ENCODE peak calls at places on chromosome 18, in four cellular contexts. M is neuronal stem cell, E is cardiac muscle cell, F is Karpas-422. B is an unnamed sample.

GRCh38 chr18:49861659-49862058 is 48.3 kb upstream of the ACAA2 start:
- DNase-seq in F (peak; percentile 56), M (no peak), E (no peak), B (no peak)

GRCh38 chr18:25686960-25687520 is 335.1 kb upstream of the ZNF521 start:
- DNase-seq in F (no peak), E (no peak), M (no peak), B (no peak)

GRCh38 chr18:25349131-25349925 is 2.6 kb downstream of the ZNF521 start:
- DNase-seq in E (peak; percentile 54), M (peak; percentile 63), F (no peak), B (peak; percentile 72)

GRCh38 chr18:21134895-21135294 is 23.3 kb upstream of the ROCK1 start:
- DNase-seq in F (peak; percentile 72), M (no peak), E (no peak), B (no peak)

GRCh38 chr18:58413667-58414628 is 214.9 kb downstream of the ALPK2 start:
- DNase-seq in E (no peak), M (no peak), F (no peak), B (no peak)

GRCh38 chr18:3612315-3612714 is 162.3 kb downstream of the TGIF1 start:
- DNase-seq in E (no peak), M (no peak), F (no peak), B (no peak)

GRCh38 chr18:58150772-58151171 is 106.7 kb downstream of the NEDD4L start:
- DNase-seq in E (no peak), M (no peak), F (no peak), B (no peak)

GRCh38 chr18:11674119-11674518 is 14.9 kb upstream of the GNAL start:
- DNase-seq in M (no peak), F (no peak), E (no peak), B (no peak)

GRCh38 chr18:24818451-24818850 is 358.0 kb downstream of the HRH4 start:
- DNase-seq in E (no peak), F (no peak), M (no peak), B (no peak)

GRCh38 chr18:2826581-2826980 is 20.2 kb upstream of the EMILIN2 start:
- DNase-seq in E (peak; percentile 13), M (no peak), F (no peak), B (peak; percentile 35)

GRCh38 chr18:63890226-63890949 is 2.9 kb downstream of the SERPINB2 start:
- DNase-seq in F (no peak), E (no peak), M (no peak), B (no peak)

GRCh38 chr18:9136315-9137141 is at the start of gene ANKRD12:
- DNase-seq in M (peak; percentile 97), F (peak; percentile 98), E (peak; percentile 95), B (peak; percentile 97)

GRCh38 chr18:9140381-9140780 is 3.8 kb downstream of the ANKRD12 start:
- DNase-seq in F (no peak), E (no peak), M (no peak), B (no peak)

GRCh38 chr18:9140984-9141383 is 4.4 kb downstream of the ANKRD12 start:
- DNase-seq in M (no peak), E (no peak), F (no peak), B (no peak)

GRCh38 chr18:9137168-9138066 is 836 bp downstream of the ANKRD12 start:
- DNase-seq in F (peak; percentile 86), E (peak; percentile 84), M (peak; percentile 56), B (peak; percentile 63)

DNA sequence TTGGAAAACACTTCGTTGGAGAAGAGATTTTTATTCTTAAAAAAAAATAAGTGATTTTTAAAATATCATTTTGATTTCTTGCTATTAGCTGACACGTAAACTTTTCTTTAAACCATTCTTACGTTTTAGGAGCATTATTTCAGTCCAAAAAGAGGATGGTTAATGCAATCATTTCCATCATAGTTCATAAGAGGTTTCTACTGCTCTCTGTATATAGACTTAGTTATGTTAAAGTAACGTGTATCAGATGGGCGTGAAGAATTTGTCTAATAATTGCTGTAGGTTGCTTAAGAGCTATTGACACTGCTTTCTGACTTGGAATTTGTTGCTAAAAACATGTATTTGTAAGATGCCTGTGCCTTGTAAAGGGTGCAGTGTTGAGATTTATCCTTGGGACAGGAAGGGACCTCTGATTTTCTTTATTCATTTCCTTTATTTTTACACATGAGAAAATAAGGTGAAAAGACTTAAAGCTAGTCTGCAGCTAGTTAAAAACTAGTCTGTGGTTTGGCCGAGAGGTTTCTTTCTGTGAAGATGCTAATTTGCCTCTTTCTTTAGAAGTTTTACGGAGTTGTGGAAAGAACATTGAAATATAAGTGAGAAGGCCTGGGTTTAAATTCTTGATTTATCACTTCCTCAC is 2.9 kb downstream of the ANKRD12 start:
- DNase-seq in E (no peak), F (peak; percentile 38), M (no peak), B (no peak)
- H3K4me1 ChIP-seq in E (no peaks in the 10 kb centered on the region), F (peaks cover 48% of the 10 kb centered on the region), M (peaks cover 1% of the 10 kb centered on the region), B (no peaks in the 10 kb centered on the region)

GRCh38 chr18:44733754-44734465 is 53.2 kb downstream of the SETBP1 start:
- DNase-seq in F (no peak), M (no peak), E (no peak), B (no peak)
- H3K4me1 ChIP-seq in F (peaks cover 39% of the 10 kb centered on the region), M (no peaks in the 10 kb centered on the region), E (peaks cover 30% of the 10 kb centered on the region), B (peaks cover 2% of the 10 kb centered on the region)

DNA sequence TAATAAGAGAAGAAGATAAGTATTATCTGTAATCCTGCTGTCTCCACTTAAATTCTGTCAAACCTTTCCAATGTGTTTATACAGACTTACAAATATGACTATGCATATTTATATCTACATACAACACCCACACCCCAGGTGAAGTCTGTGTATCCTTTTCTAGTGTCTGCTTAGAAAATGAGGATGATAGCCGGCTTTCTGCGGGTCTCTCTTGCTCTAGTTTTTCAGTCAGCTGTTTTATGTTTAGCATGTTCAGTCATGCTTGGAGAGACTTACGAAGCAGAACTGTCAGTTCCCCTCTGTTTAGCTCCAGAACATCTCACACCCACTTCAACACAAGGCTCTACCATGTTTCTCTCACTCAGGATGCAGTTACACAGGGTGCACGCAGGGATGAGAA is 137.3 kb upstream of the NFATC1 start:
- DNase-seq in E (no peak), M (no peak), F (peak; percentile 61), B (no peak)
- H3K4me1 ChIP-seq in E (no peaks in the 10 kb centered on the region), M (peaks cover 8% of the 10 kb centered on the region), F (peaks cover 14% of the 10 kb centered on the region), B (peaks cover 2% of the 10 kb centered on the region)

DNA sequence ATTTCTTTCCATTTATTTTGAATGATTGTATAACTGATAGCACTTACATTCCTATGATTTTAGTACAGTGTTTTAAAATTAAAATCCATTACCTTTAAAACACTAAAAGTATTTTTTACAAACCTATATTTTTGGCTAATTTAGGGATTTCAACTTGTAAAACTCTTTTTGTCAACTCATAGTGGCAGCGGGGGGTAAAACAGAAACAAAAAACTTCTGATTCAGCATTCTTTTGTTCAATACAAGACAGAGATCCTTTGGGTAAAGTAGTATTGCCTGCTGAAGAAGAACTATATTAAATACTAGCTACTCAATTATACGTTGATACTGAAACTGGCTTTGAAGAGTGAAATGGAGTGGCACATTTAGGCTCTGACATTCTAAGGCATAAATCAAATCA is 437.4 kb upstream of the CDH19 start:
- DNase-seq in F (no peak), M (peak; percentile 6), E (no peak), B (no peak)
- H3K4me1 ChIP-seq in F (no peaks in the 10 kb centered on the region), M (no peaks in the 10 kb centered on the region), E (no peaks in the 10 kb centered on the region), B (no peaks in the 10 kb centered on the region)

GRCh38 chr18:8942909-8943545 is 159.5 kb upstream of the NDUFV2 start:
- DNase-seq in M (no peak), F (no peak), E (no peak), B (no peak)
- H3K4me1 ChIP-seq in M (peaks cover 3% of the 10 kb centered on the region), F (no peaks in the 10 kb centered on the region), E (no peaks in the 10 kb centered on the region), B (no peaks in the 10 kb centered on the region)

GRCh38 chr18:75203456-75204261 is 5.3 kb downstream of the PTGR3 start:
- DNase-seq in E (no peak), M (no peak), F (no peak), B (no peak)

GRCh38 chr18:75201273-75201898 is 7.6 kb downstream of the PTGR3 start:
- DNase-seq in M (no peak), F (no peak), E (no peak), B (no peak)

GRCh38 chr18:75202976-75203375 is 6.0 kb downstream of the PTGR3 start:
- DNase-seq in M (no peak), F (no peak), E (no peak), B (no peak)

GRCh38 chr18:75200644-75201272 is 8.2 kb downstream of the PTGR3 start:
- DNase-seq in E (no peak), M (no peak), F (no peak), B (no peak)

DNA sequence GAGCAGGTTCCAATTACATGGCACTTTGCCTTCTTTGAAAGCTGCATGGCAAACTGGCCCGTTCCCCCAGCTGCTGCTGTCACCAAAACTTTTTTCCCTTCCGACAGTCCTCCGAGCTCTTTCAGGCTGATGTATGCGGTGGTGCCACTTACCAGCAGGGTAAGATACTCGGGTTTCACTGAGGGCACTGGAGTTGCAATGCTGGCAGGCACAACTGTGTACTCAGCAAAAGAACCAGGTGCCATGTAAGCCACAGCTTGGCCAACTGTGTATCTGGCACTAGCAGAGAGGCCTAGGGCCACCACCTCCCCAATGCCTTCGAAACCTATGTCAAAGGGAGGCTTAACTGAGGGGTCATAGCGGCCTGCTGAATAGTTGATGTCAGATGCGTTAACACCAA is 7.0 kb downstream of the PTGR3 start:
- DNase-seq in M (no peak), F (no peak), E (no peak), B (no peak)
- H3K4me1 ChIP-seq in M (peaks cover 4% of the 10 kb centered on the region), F (no peaks in the 10 kb centered on the region), E (peaks cover under 1% of the 10 kb centered on the region), B (peaks cover 4% of the 10 kb centered on the region)

GRCh38 chr18:46320297-46320696 is 216.1 kb downstream of the HAUS1 start:
- DNase-seq in M (no peak), E (no peak), F (peak; percentile 62), B (no peak)

GRCh38 chr18:46320928-46321855 is 217.0 kb downstream of the HAUS1 start:
- DNase-seq in F (no peak), M (no peak), E (no peak), B (no peak)

GRCh38 chr18:46322941-46323340 is 218.8 kb downstream of the HAUS1 start:
- DNase-seq in F (no peak), M (no peak), E (no peak), B (no peak)

GRCh38 chr18:46322411-46322891 is 218.3 kb downstream of the HAUS1 start:
- DNase-seq in E (no peak), M (no peak), F (no peak), B (no peak)

GRCh38 chr18:46321954-46322353 is 217.8 kb downstream of the HAUS1 start:
- DNase-seq in F (no peak), M (no peak), E (peak; percentile 63), B (no peak)
- H3K4me1 ChIP-seq in F (peaks cover 5% of the 10 kb centered on the region), M (peaks cover 22% of the 10 kb centered on the region), E (peaks cover 24% of the 10 kb centered on the region), B (no peaks in the 10 kb centered on the region)

DNA sequence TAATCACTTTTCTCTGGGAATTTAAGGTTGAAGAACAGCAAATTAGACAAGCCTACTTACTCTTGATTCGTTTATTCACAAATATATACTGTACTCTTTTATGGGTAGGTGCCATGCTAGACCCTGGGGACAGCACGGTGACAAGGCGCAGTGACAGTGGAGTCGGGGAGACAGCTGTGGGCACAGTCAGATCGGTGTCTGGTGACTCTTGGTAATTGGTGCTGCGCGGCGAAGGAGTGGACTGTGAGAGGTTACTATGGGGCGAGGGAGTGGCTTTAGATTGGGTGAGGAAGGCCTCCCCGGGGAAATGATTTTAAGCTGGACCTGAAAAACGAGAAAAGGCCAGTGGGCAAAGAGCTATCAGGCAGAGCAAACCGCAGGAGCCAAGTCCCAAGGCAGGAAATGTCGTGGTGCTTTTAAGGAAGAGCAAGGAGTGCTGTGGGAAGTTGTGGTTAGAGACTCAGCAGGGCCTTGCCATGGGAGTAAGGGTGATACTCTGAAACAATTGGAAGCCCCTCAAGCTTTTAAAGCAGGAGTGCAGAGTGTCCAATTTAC is 36.3 kb upstream of the TXNDC2 start:
- DNase-seq in E (no peak), F (no peak), M (no peak), B (no peak)
- H3K4me1 ChIP-seq in E (peaks cover 5% of the 10 kb centered on the region), F (no peaks in the 10 kb centered on the region), M (no peaks in the 10 kb centered on the region), B (peaks cover 7% of the 10 kb centered on the region)

B was measured in ovary.